ENCODE peak calls at places on chromosomes 1 and 21, in four cellular contexts. Q, S, H and A are unnamed samples. For H4K20me1, the result is how much of the 10 kb centered on the place peaks cover.

GRCh38 chr1:219189021-219189824 is 15.5 kb downstream of the LYPLAL1 start:
- DNase-seq in Q (peak), S (peak), H (no peak), A (no peak)

GRCh38 chr1:167430134-167430848 is 88.0 kb downstream of the CD247 start:
- DNase-seq in S (no peak), H (peak), Q (no peak), A (no peak)

GRCh38 chr21:20388400-20388799 is 609.8 kb upstream of the NCAM2 start:
- DNase-seq in S (peak), H (no peak), Q (no peak), A (no peak)

GRCh38 chr1:110337704-110338199 is 1.4 kb upstream of the RBM15 start:
- DNase-seq in H (peak), Q (no peak), S (peak), A (peak)

GRCh38 chr1:54324031-54324654 is 82.1 kb downstream of the SSBP3 start:
- DNase-seq in Q (no peak), S (peak), H (no peak), A (no peak)

GRCh38 chr1:70204578-70204977 is 801 bp downstream of the LRRC40 start:
- DNase-seq in S (no peak), H (no peak), Q (no peak), A (no peak)

GRCh38 chr1:230550428-230550827 is 91.9 kb upstream of the COG2 start:
- DNase-seq in Q (no peak), H (no peak), S (no peak), A (no peak)

GRCh38 chr1:213983589-213984386 is 4.0 kb upstream of the PROX1 start:
- DNase-seq in Q (no peak), S (no peak), H (no peak), A (no peak)

GRCh38 chr1:16078925-16079656 is 5.6 kb upstream of the FAM131C start:
- DNase-seq in Q (peak), H (peak), S (peak), A (peak)

GRCh38 chr1:166573199-166573598 is 266.1 kb upstream of the POGK start:
- DNase-seq in Q (no peak), S (peak), H (no peak), A (no peak)

GRCh38 chr1:66607458-66607857 is 73.5 kb downstream of the SGIP1 start:
- DNase-seq in H (peak), Q (no peak), S (peak), A (no peak)

GRCh38 chr1:42002220-42002619 is 83.5 kb upstream of the HIVEP3 start:
- DNase-seq in Q (no peak), S (no peak), H (no peak), A (no peak)

DNA sequence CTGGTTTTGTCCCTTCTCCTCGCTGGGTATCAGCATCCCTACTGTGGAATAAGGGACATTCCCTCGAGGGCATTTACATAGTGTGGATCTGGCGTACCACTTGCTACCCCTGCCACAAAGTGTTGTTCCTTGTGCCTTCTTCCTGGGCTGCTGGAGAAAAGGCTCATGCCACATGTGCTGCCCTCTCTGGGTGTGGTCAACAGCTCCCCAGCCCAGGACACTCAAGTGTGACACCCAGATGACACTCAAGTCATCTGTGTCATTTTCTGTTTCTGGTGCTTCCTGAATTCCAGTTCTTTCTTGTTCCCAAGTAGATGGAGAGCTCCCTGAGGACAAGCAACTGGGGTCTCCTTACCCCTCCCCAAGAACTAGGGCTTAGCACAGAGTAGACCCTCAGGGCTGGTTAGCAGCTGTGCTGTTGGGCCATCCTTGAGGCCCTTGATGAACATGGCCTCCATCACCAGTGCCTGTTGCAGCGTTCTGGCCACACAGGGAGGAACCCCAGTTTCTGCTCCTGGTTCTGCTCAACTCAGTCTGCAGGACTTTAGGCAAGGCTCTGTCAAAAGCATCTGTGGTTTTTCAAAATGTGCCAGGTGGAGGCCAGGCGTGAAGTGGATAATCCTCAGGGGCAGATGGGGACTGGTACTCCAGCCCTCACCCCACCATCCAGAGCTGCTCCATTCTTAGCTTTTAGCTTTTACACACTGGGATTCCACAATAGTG is 49.1 kb upstream of the CLIC4 start:
- DNase-seq in S (no peak), H (no peak), Q (no peak), A (no peak)
- TF ChIP-seq ATF2 in S (no peak), H (no peak), Q (no peak), A (no peak)

GRCh38 chr1:27237112-27237511 is 2.7 kb downstream of the WDTC1 start:
- DNase-seq in Q (no peak), H (no peak), S (no peak), A (no peak)
- H4K20me1 ChIP-seq in Q (under half), H (under half), S (under half), A (under half)

GRCh38 chr1:157490337-157491165 is 61.8 kb downstream of the FCRL5 start:
- DNase-seq in S (peak), Q (no peak), H (peak), A (peak)
- TF ChIP-seq CBX5 in S (no peak), Q (no peak), H (no peak), A (no peak)

DNA sequence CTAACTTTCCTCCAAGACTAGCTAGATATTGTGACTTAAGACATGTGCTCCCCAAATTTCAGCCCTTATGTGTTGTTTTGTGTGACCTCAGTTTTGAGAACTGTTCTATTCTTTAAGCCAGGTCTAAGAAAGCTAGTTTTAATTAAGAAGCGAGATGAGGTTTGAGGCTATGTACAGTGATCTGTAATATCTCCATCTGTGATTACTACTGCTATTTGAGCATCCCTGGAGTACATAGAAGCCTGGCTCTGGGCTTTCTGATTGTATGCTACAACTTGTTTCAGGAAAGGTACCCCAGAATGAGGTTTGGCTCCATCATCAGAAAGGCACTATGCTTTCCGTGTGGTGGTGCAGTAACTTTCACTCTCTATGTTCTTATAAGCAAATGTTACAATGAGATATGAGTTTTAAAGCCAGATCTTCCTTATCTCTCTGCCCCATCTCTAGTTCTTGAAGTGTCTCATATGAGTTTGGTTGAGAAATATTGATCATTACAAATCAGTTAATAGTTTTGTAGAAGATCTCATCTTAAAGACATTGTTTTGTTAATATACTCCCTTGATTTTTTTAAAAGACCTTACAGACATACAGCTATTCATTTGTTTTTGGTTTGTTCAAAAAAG is 605 bp downstream of the RGS4 start:
- DNase-seq in H (no peak), Q (no peak), S (no peak), A (no peak)
- TF ChIP-seq ATF2 in H (no peak), Q (no peak), S (no peak), A (no peak)

DNA sequence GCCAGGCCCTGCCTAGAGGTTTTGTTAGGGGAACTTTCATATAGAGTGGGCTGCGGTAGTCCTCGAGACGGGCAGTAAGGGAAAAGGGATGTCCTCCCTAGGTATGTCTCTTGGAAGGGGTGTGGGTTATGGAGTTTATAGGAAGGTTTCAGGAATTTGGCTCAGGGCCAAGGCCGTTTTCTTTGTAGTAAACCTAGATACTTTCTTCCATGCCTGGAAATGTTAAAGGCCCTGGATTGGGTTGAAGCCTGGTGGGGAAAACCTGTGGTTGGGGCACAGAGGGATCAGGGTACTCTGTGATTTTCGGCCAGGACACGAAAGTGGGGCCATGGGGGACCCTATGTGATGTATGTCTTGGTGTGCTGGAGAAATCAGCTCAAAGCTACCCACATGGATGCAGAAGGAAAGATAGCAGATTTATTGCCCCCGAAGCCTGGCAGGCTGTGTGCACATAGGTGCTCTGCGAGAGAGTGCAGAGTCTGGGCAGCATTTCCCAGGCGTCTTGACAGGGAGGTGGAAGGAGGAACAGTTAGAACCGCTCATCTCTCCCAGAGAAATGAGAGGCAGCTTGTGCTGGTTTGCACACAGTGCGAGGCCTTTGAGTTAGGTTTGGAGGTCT is 1.7 kb downstream of the SNAP47 start:
- DNase-seq in Q (no peak), H (no peak), S (no peak), A (no peak)
- H4K20me1 ChIP-seq in Q (under half), H (under half), S (under half), A (under half)

GRCh38 chr1:117335376-117336086 is 31.7 kb upstream of the MAN1A2 start:
- DNase-seq in S (no peak), Q (no peak), H (no peak), A (no peak)

GRCh38 chr1:117341123-117341522 is 26.1 kb upstream of the MAN1A2 start:
- DNase-seq in Q (no peak), H (no peak), S (no peak), A (no peak)

GRCh38 chr1:117342397-117342796 is 24.9 kb upstream of the MAN1A2 start:
- DNase-seq in S (no peak), Q (no peak), H (no peak), A (no peak)

GRCh38 chr1:117336087-117336817 is 31.0 kb upstream of the MAN1A2 start:
- DNase-seq in H (no peak), Q (no peak), S (no peak), A (no peak)

GRCh38 chr1:117339866-117340357 is 27.3 kb upstream of the MAN1A2 start:
- DNase-seq in H (no peak), S (peak), Q (no peak), A (peak)
- TF ChIP-seq CBX5 in H (no peak), S (peak), Q (no peak), A (no peak)

GRCh38 chr1:232951605-232952004 is 1.2 kb downstream of the NTPCR start:
- DNase-seq in Q (no peak), S (no peak), H (no peak), A (no peak)

GRCh38 chr1:232954594-232955365 is 4.4 kb downstream of the NTPCR start:
- DNase-seq in S (no peak), H (no peak), Q (no peak), A (no peak)

GRCh38 chr1:232950919-232951579 is 638 bp downstream of the NTPCR start:
- DNase-seq in Q (no peak), S (peak), H (no peak), A (peak)

GRCh38 chr1:232953176-232953524 is 2.7 kb downstream of the NTPCR start:
- DNase-seq in S (no peak), Q (no peak), H (no peak), A (no peak)

DNA sequence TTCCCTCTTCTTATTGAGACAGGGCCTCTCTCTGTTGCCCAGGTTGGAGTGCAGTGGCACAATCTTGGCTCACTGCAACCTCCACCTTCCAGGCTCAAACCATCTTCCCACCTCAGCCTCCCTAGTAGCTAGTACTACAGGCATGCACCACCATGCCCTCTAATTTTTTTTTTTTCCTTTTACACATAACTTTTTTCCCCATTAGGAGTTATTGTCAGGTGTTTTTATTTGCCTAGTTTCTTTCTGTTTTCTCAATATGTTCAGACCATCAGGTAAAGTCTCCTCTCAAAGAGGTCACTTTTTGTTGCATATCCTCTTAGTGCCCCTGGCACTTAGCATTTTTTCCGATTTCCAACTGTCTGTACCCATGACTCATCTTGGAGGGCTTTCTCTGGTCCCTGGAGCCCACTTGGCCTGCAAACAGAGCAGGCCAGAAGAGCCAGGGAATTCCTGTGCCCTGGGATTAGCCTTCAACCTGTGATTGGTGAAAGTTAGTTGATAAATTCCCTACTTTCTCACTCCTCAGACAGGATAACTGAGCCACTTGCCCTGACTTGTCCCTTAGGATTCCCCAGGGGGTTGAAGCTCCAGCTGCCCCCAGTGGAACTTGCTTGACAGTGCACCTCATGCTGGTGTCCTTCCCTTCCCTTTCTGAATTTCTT is 2.2 kb downstream of the NTPCR start:
- DNase-seq in S (peak), H (peak), Q (peak), A (peak)
- TF ChIP-seq ATF2 in S (no peak), H (no peak), Q (no peak), A (no peak)